ENCODE peak calls at places on chromosomes 13 and 19, in four cellular contexts. C is endothelial cell, F is activated gamma-delta T cell treated with Interleukin-2 at 50 U/mL for 16 hours, S is NCI-H1417. A is an unnamed sample.

GRCh38 chr19:54551293-54551692 is 22.3 kb upstream of the LILRA2 start:
- DNase-seq in F (peak; percentile 51), S (no peak), C (no peak), A (no peak)

GRCh38 chr19:794989-795658 is 2.1 kb upstream of the PTBP1 start:
- DNase-seq in S (no peak), F (no peak), C (peak; percentile 9), A (no peak)

GRCh38 chr13:33452873-33453558 is 167.5 kb upstream of the STARD13 start:
- DNase-seq in S (no peak), C (no peak), F (no peak), A (no peak)

GRCh38 chr13:48624016-48624415 is 29.7 kb upstream of the CYSLTR2 start:
- DNase-seq in F (no peak), S (no peak), C (no peak), A (no peak)

GRCh38 chr13:112970552-112971287 is 1.7 kb downstream of the MCF2L start:
- DNase-seq in C (no peak), F (no peak), S (peak; percentile 24), A (no peak)

GRCh38 chr13:80923907-80924306 is 583.0 kb upstream of the SPRY2 start:
- DNase-seq in S (peak; percentile 5), C (no peak), F (no peak), A (peak; percentile 15)

GRCh38 chr19:18601875-18602274 is 4.7 kb downstream of the CRLF1 start:
- DNase-seq in S (no peak), F (no peak), C (no peak), A (no peak)

GRCh38 chr19:47040869-47041268 is 7.6 kb downstream of the TMEM160 start:
- DNase-seq in F (no peak), C (no peak), S (no peak), A (no peak)

GRCh38 chr13:97328222-97328790 is 105.7 kb upstream of the RAP2A start:
- DNase-seq in C (peak; percentile 48), S (no peak), F (no peak), A (no peak)

GRCh38 chr19:30689474-30689873 is 317.3 kb downstream of the ZNF536 start:
- DNase-seq in F (no peak), S (no peak), C (peak; percentile 31), A (no peak)

GRCh38 chr13:48318714-48319457 is 15.3 kb downstream of the RB1 start:
- DNase-seq in S (no peak), F (peak; percentile 16), C (no peak), A (no peak)

GRCh38 chr13:37878496-37878895 is 8.9 kb upstream of the TRPC4 start:
- DNase-seq in S (no peak), F (no peak), C (no peak), A (no peak)

GRCh38 chr13:44867825-44868224 is 121.4 kb downstream of the NUFIP1 start:
- DNase-seq in F (no peak), C (no peak), S (no peak), A (no peak)

GRCh38 chr19:47560999-47561398 is 11.9 kb downstream of the ZNF541 start:
- DNase-seq in S (no peak), C (no peak), F (no peak), A (no peak)

GRCh38 chr19:28519950-28520861 is 692.7 kb downstream of the UQCRFS1 start:
- DNase-seq in S (peak; percentile 52), C (no peak), F (no peak), A (no peak)

GRCh38 chr19:7293795-7294570 is at the start of gene INSR:
- DNase-seq in F (no peak), C (peak; percentile 85), S (peak; percentile 92), A (peak; percentile 93)

GRCh38 chr19:1236566-1236965 is 1.2 kb downstream of the CBARP start:
- DNase-seq in F (no peak), S (peak; percentile 70), C (no peak), A (no peak)

GRCh38 chr19:12035220-12036172 is at the start of gene ZNF433:
- DNase-seq in F (peak; percentile 58), S (peak; percentile 98), C (peak; percentile 3), A (peak; percentile 89)

GRCh38 chr19:16605115-16605514 is 22.9 kb downstream of the MED26 start:
- DNase-seq in S (no peak), F (no peak), C (no peak), A (no peak)

GRCh38 chr13:49022472-49023144 is 46.9 kb downstream of the FNDC3A start:
- DNase-seq in F (no peak), S (no peak), C (no peak), A (no peak)

GRCh38 chr19:29324717-29325116 is 111.8 kb upstream of the UQCRFS1 start:
- DNase-seq in S (no peak), F (no peak), C (no peak), A (no peak)

GRCh38 chr13:52809310-52809769 is 39.1 kb downstream of the PCDH8 start:
- DNase-seq in C (peak; percentile 78), S (peak; percentile 76), F (peak; percentile 9), A (peak; percentile 92)

GRCh38 chr19:50384685-50385535 is 763 bp downstream of the POLD1 start:
- DNase-seq in S (no peak), C (no peak), F (no peak), A (no peak)